ENCODE peak calls at places on chromosomes 3 and 15, in seven cellular contexts. A is heart right ventricle, V is osteoblast, H is heart left ventricle, D is tibial artery, O is HAP-1, Y is PC-3. I is an unnamed sample. For H3K36me3, the result is how much of the 10 kb centered on the place peaks cover.

GRCh38 chr3:142999881-143000280 is 1.5 kb upstream of the U2SURP start:
- DNase-seq in A (no peak), V (peak), H (no peak), D (no peak), O (peak), Y (peak), I (no peak)

GRCh38 chr3:171991166-171991565 is 48.2 kb upstream of the FNDC3B start:
- DNase-seq in A (no peak), V (no peak), H (no peak), D (no peak), O (no peak), Y (no peak), I (no peak)

GRCh38 chr3:19147905-19148767 is at the start of gene KCNH8:
- DNase-seq in A (peak), V (peak), H (no peak), D (peak), O (peak), Y (no peak), I (no peak)

GRCh38 chr15:72199721-72200212 is 2.2 kb upstream of the GRAMD2A start:
- DNase-seq in A (peak), V (peak), H (peak), D (peak), O (peak), Y (peak), I (no peak)

GRCh38 chr3:29186982-29187718 is 93.7 kb upstream of the RBMS3 start:
- DNase-seq in A (no peak), V (no peak), H (no peak), D (no peak), O (no peak), Y (peak), I (no peak)

GRCh38 chr3:172309059-172309458 is 139.2 kb downstream of the GHSR start:
- DNase-seq in A (no peak), V (no peak), H (no peak), D (no peak), O (no peak), Y (no peak), I (no peak)

GRCh38 chr15:55344206-55344605 is 25.2 kb downstream of the PIGB start:
- DNase-seq in A (no peak), V (no peak), H (no peak), D (no peak), O (peak), Y (no peak), I (no peak)

GRCh38 chr3:46844851-46845250 is 18.4 kb downstream of the MYL3 start:
- DNase-seq in A (peak), V (no peak), H (no peak), D (no peak), O (no peak), Y (no peak), I (no peak)

GRCh38 chr3:197339841-197340520 is 41.6 kb upstream of the DLG1 start:
- DNase-seq in A (no peak), V (peak), H (no peak), D (peak), O (no peak), Y (peak), I (no peak)

GRCh38 chr15:68815598-68815997 is 5.1 kb downstream of the ANP32A start:
- DNase-seq in A (no peak), V (no peak), H (no peak), D (no peak), O (no peak), Y (peak), I (no peak)

GRCh38 chr3:124860599-124860998 is 26.6 kb downstream of the ITGB5 start:
- DNase-seq in A (peak), V (peak), H (peak), D (peak), O (no peak), Y (peak), I (no peak)

GRCh38 chr15:98700501-98700900 is 52.2 kb downstream of the IGF1R start:
- DNase-seq in A (no peak), V (no peak), H (no peak), D (no peak), O (no peak), Y (no peak), I (no peak)

GRCh38 chr3:189342811-189343210 is 171.0 kb downstream of the TPRG1 start:
- DNase-seq in A (no peak), V (no peak), H (no peak), D (no peak), O (no peak), Y (peak), I (no peak)

GRCh38 chr3:71397046-71397445 is 186.5 kb downstream of the FOXP1 start:
- DNase-seq in A (peak), V (peak), H (no peak), D (no peak), O (peak), Y (peak), I (no peak)

GRCh38 chr3:108564564-108564963 is 24.7 kb downstream of the CIP2A start:
- DNase-seq in A (no peak), V (no peak), H (no peak), D (no peak), O (no peak), Y (peak), I (no peak)

GRCh38 chr3:3134750-3135448 is 8.2 kb downstream of the TRNT1 start:
- DNase-seq in A (no peak), V (no peak), H (no peak), D (no peak), O (no peak), Y (no peak), I (no peak)

GRCh38 chr3:37899711-37900306 is 38.1 kb downstream of the CTDSPL start:
- DNase-seq in A (no peak), V (no peak), H (no peak), D (no peak), O (no peak), Y (no peak), I (no peak)

GRCh38 chr3:127035672-127036071 is 52.8 kb downstream of the PLXNA1 start:
- DNase-seq in A (peak), V (peak), H (peak), D (peak), O (no peak), Y (peak), I (no peak)

GRCh38 chr3:10550705-10551104 is 45.3 kb upstream of the ATP2B2 start:
- DNase-seq in A (peak), V (no peak), H (peak), D (no peak), O (no peak), Y (no peak), I (no peak)

GRCh38 chr3:122598556-122598955 is 21.1 kb downstream of the PARP15 start:
- DNase-seq in A (no peak), V (no peak), H (no peak), D (no peak), O (no peak), Y (no peak), I (no peak)

GRCh38 chr3:72095521-72095920 is 310.6 kb upstream of the PROK2 start:
- DNase-seq in A (no peak), V (peak), H (no peak), D (no peak), O (no peak), Y (no peak), I (no peak)

GRCh38 chr3:132637590-132637989 is 22.0 kb downstream of the ACAD11 start:
- DNase-seq in A (no peak), V (peak), H (no peak), D (no peak), O (no peak), Y (peak), I (no peak)

GRCh38 chr3:139121513-139122220 is 77.0 kb upstream of the PRR23C start:
- DNase-seq in A (no peak), V (no peak), H (no peak), D (no peak), O (no peak), Y (no peak), I (no peak)

GRCh38 chr3:144112036-144112435 is 140.4 kb downstream of the DIPK2A start:
- DNase-seq in A (no peak), V (no peak), H (no peak), D (no peak), O (no peak), Y (no peak), I (no peak)

GRCh38 chr3:190695994-190696393 is 166.5 kb downstream of the GMNC start:
- DNase-seq in A (no peak), V (no peak), H (no peak), D (no peak), O (no peak), Y (no peak), I (no peak)

GRCh38 chr3:160132226-160132625 is 93.0 kb upstream of the C3orf80 start:
- DNase-seq in A (no peak), V (no peak), H (no peak), D (no peak), O (no peak), Y (no peak), I (no peak)

GRCh38 chr15:94040523-94041248 is 190.7 kb upstream of the MCTP2 start:
- DNase-seq in A (no peak), V (no peak), H (no peak), D (no peak), O (no peak), Y (no peak), I (no peak)

GRCh38 chr15:50219820-50220219 is 37.8 kb downstream of the SLC27A2 start:
- DNase-seq in A (no peak), V (no peak), H (no peak), D (no peak), O (no peak), Y (no peak), I (no peak)

GRCh38 chr3:60979861-60980739 is 271.2 kb downstream of the FHIT start:
- DNase-seq in A (no peak), V (no peak), H (no peak), D (no peak), O (no peak), Y (no peak), I (no peak)

GRCh38 chr15:96678386-96678785 is 347.9 kb downstream of the NR2F2 start:
- DNase-seq in A (no peak), V (no peak), H (no peak), D (no peak), O (no peak), Y (no peak), I (no peak)

GRCh38 chr3:186413615-186414415 is 51.8 kb upstream of the DGKG start:
- DNase-seq in A (peak), V (peak), H (peak), D (peak), O (peak), Y (peak), I (no peak)

GRCh38 chr15:33132722-33133345 is 61.7 kb downstream of the FMN1 start:
- DNase-seq in A (no peak), V (peak), H (no peak), D (no peak), O (peak), Y (peak), I (peak)

GRCh38 chr3:151625057-151625456 is 108.7 kb upstream of the AADACL2 start:
- DNase-seq in A (no peak), V (no peak), H (no peak), D (no peak), O (no peak), Y (no peak), I (no peak)

GRCh38 chr3:146968204-146968651 is 363.1 kb upstream of the PLSCR5 start:
- DNase-seq in A (no peak), V (peak), H (no peak), D (no peak), O (no peak), Y (peak), I (no peak)

GRCh38 chr3:160583451-160583850 is 18.1 kb upstream of the KPNA4 start:
- DNase-seq in A (no peak), V (no peak), H (no peak), D (no peak), O (no peak), Y (peak), I (no peak)

GRCh38 chr15:85141601-85142185 is 160.0 kb downstream of the PDE8A start:
- DNase-seq in A (no peak), V (no peak), H (no peak), D (no peak), O (no peak), Y (no peak), I (no peak)

GRCh38 chr3:38245930-38246329 is 19.7 kb upstream of the SLC22A13 start:
- DNase-seq in A (no peak), V (no peak), H (no peak), D (no peak), O (no peak), Y (no peak), I (no peak)

GRCh38 chr3:53816430-53816829 is 29.8 kb downstream of the CHDH start:
- DNase-seq in A (no peak), V (no peak), H (no peak), D (no peak), O (no peak), Y (no peak), I (no peak)

GRCh38 chr15:96342611-96343528 is 12.4 kb downstream of the NR2F2 start:
- DNase-seq in A (no peak), V (no peak), H (no peak), D (peak), O (no peak), Y (no peak), I (no peak)

GRCh38 chr3:16423947-16424673 is 89.4 kb downstream of the RFTN1 start:
- DNase-seq in A (no peak), V (no peak), H (no peak), D (no peak), O (no peak), Y (no peak), I (no peak)
- H3K36me3 ChIP-seq in A (under half), V (under half), H (under half), D (under half), O (under half), Y (under half), I (under half)

GRCh38 chr15:52652984-52653383 is 26.2 kb downstream of the ATOSA start:
- DNase-seq in A (no peak), V (no peak), H (no peak), D (no peak), O (no peak), Y (peak), I (no peak)

GRCh38 chr15:52657338-52657737 is 21.9 kb downstream of the ATOSA start:
- DNase-seq in A (no peak), V (peak), H (no peak), D (no peak), O (no peak), Y (peak), I (no peak)

GRCh38 chr15:52653451-52653964 is 25.7 kb downstream of the ATOSA start:
- DNase-seq in A (no peak), V (no peak), H (no peak), D (no peak), O (peak), Y (peak), I (no peak)

GRCh38 chr15:52658955-52659354 is 20.2 kb downstream of the ATOSA start:
- DNase-seq in A (no peak), V (no peak), H (no peak), D (no peak), O (no peak), Y (peak), I (no peak)

GRCh38 chr15:52656412-52656811 is 22.8 kb downstream of the ATOSA start:
- DNase-seq in A (no peak), V (no peak), H (no peak), D (no peak), O (no peak), Y (no peak), I (no peak)
- H3K36me3 ChIP-seq in A (half or more), V (under half), H (half or more), D (under half), O (under half), Y (under half), I (under half)

GRCh38 chr3:9037113-9037715 is 73.9 kb upstream of the RAD18 start:
- DNase-seq in A (peak), V (no peak), H (peak), D (no peak), O (no peak), Y (no peak), I (no peak)
- H3K36me3 ChIP-seq in A (under half), V (under half), H (under half), D (under half), O (under half), Y (under half), I (under half)

GRCh38 chr15:80945605-80946004 is 44.0 kb downstream of the MESD start:
- DNase-seq in A (no peak), V (no peak), H (no peak), D (peak), O (no peak), Y (no peak), I (no peak)
- H3K36me3 ChIP-seq in A (half or more), V (half or more), H (half or more), D (half or more), O (under half), Y (under half), I (under half)